ENCODE peak calls at places on chromosomes 16 and 17, in seven cellular contexts. One of them, this sample, is unnamed.
A peak's percentile ranks its signal among the peaks of the same experiment; 100 is the strongest.

GRCh38 chr16:46929378-46930332 is 43.8 kb downstream of the DNAJA2 start:
- DNase-seq in BJ: no peak
- DNase-seq in lung microvascular endothelial cell: peak; percentile 56
- DNase-seq in fibroblast of the aortic adventitia: peak; percentile 57
- DNase-seq in RWPE1: peak; percentile 68
- DNase-seq in activated T-helper 9 cell treated with anti-CD3 and anti-CD28 coated beads, Interleukin-2, amount 50 U/mL, for 16 hours: peak; percentile 49
- DNase-seq in substantia nigra: peak; percentile 81
- DNase-seq in this sample: peak; percentile 75

GRCh38 chr16:23578096-23578830 is 17.9 kb downstream of the NDUFAB1 start:
- DNase-seq in BJ: no peak
- DNase-seq in lung microvascular endothelial cell: peak; percentile 86
- DNase-seq in fibroblast of the aortic adventitia: peak; percentile 72
- DNase-seq in RWPE1: no peak
- DNase-seq in activated T-helper 9 cell treated with anti-CD3 and anti-CD28 coated beads, Interleukin-2, amount 50 U/mL, for 16 hours: no peak
- DNase-seq in substantia nigra: peak; percentile 6
- DNase-seq in this sample: no peak

GRCh38 chr17:74380086-74380958 is 13.0 kb downstream of the GPR142 start:
- DNase-seq in BJ: no peak
- DNase-seq in lung microvascular endothelial cell: no peak
- DNase-seq in fibroblast of the aortic adventitia: no peak
- DNase-seq in RWPE1: peak; percentile 75
- DNase-seq in activated T-helper 9 cell treated with anti-CD3 and anti-CD28 coated beads, Interleukin-2, amount 50 U/mL, for 16 hours: no peak
- DNase-seq in substantia nigra: no peak
- DNase-seq in this sample: peak; percentile 22

GRCh38 chr16:21663889-21664647 is at the start of gene OTOA:
- DNase-seq in BJ: no peak
- DNase-seq in lung microvascular endothelial cell: no peak
- DNase-seq in fibroblast of the aortic adventitia: no peak
- DNase-seq in RWPE1: no peak
- DNase-seq in activated T-helper 9 cell treated with anti-CD3 and anti-CD28 coated beads, Interleukin-2, amount 50 U/mL, for 16 hours: peak; percentile 9
- DNase-seq in substantia nigra: no peak
- DNase-seq in this sample: peak; percentile 23

GRCh38 chr16:67211674-67212073 is 12.7 kb downstream of the ELMO3 start:
- DNase-seq in BJ: no peak
- DNase-seq in lung microvascular endothelial cell: no peak
- DNase-seq in fibroblast of the aortic adventitia: no peak
- DNase-seq in RWPE1: no peak
- DNase-seq in activated T-helper 9 cell treated with anti-CD3 and anti-CD28 coated beads, Interleukin-2, amount 50 U/mL, for 16 hours: no peak
- DNase-seq in substantia nigra: no peak
- DNase-seq in this sample: no peak

GRCh38 chr17:59558039-59558438 is 7.4 kb upstream of the DHX40 start:
- DNase-seq in BJ: no peak
- DNase-seq in lung microvascular endothelial cell: no peak
- DNase-seq in fibroblast of the aortic adventitia: no peak
- DNase-seq in RWPE1: no peak
- DNase-seq in activated T-helper 9 cell treated with anti-CD3 and anti-CD28 coated beads, Interleukin-2, amount 50 U/mL, for 16 hours: no peak
- DNase-seq in substantia nigra: no peak
- DNase-seq in this sample: no peak

GRCh38 chr16:11472410-11472809 is 114.3 kb downstream of the LITAF start:
- DNase-seq in BJ: no peak
- DNase-seq in lung microvascular endothelial cell: no peak
- DNase-seq in fibroblast of the aortic adventitia: no peak
- DNase-seq in RWPE1: no peak
- DNase-seq in activated T-helper 9 cell treated with anti-CD3 and anti-CD28 coated beads, Interleukin-2, amount 50 U/mL, for 16 hours: no peak
- DNase-seq in substantia nigra: no peak
- DNase-seq in this sample: no peak

GRCh38 chr16:85391175-85391707 is 221.9 kb upstream of the GSE1 start:
- DNase-seq in BJ: no peak
- DNase-seq in lung microvascular endothelial cell: no peak
- DNase-seq in fibroblast of the aortic adventitia: no peak
- DNase-seq in RWPE1: no peak
- DNase-seq in activated T-helper 9 cell treated with anti-CD3 and anti-CD28 coated beads, Interleukin-2, amount 50 U/mL, for 16 hours: no peak
- DNase-seq in substantia nigra: no peak
- DNase-seq in this sample: no peak

GRCh38 chr17:39674179-39674578 is 5.9 kb downstream of the PNMT start:
- DNase-seq in BJ: no peak
- DNase-seq in lung microvascular endothelial cell: no peak
- DNase-seq in fibroblast of the aortic adventitia: no peak
- DNase-seq in RWPE1: no peak
- DNase-seq in activated T-helper 9 cell treated with anti-CD3 and anti-CD28 coated beads, Interleukin-2, amount 50 U/mL, for 16 hours: no peak
- DNase-seq in substantia nigra: no peak
- DNase-seq in this sample: no peak

GRCh38 chr17:37608369-37609169 is 649 bp downstream of the SYNRG start:
- DNase-seq in BJ: no peak
- DNase-seq in lung microvascular endothelial cell: peak; percentile 63
- DNase-seq in fibroblast of the aortic adventitia: peak; percentile 40
- DNase-seq in RWPE1: peak; percentile 15
- DNase-seq in activated T-helper 9 cell treated with anti-CD3 and anti-CD28 coated beads, Interleukin-2, amount 50 U/mL, for 16 hours: no peak
- DNase-seq in substantia nigra: peak; percentile 42
- DNase-seq in this sample: peak; percentile 67

GRCh38 chr17:76716146-76716833 is 5.5 kb upstream of the MXRA7 start:
- DNase-seq in BJ: peak; percentile 97
- DNase-seq in lung microvascular endothelial cell: peak; percentile 95
- DNase-seq in fibroblast of the aortic adventitia: peak; percentile 100
- DNase-seq in RWPE1: no peak
- DNase-seq in activated T-helper 9 cell treated with anti-CD3 and anti-CD28 coated beads, Interleukin-2, amount 50 U/mL, for 16 hours: peak; percentile 34
- DNase-seq in substantia nigra: no peak
- DNase-seq in this sample: peak; percentile 95

GRCh38 chr16:25707982-25708583 is 16.3 kb downstream of the HS3ST4 start:
- DNase-seq in BJ: no peak
- DNase-seq in lung microvascular endothelial cell: peak; percentile 17
- DNase-seq in fibroblast of the aortic adventitia: peak; percentile 0
- DNase-seq in RWPE1: no peak
- DNase-seq in activated T-helper 9 cell treated with anti-CD3 and anti-CD28 coated beads, Interleukin-2, amount 50 U/mL, for 16 hours: no peak
- DNase-seq in substantia nigra: no peak
- DNase-seq in this sample: peak; percentile 30

GRCh38 chr17:17988427-17988945 is 15.8 kb downstream of the DRC3 start:
- DNase-seq in BJ: no peak
- DNase-seq in lung microvascular endothelial cell: no peak
- DNase-seq in fibroblast of the aortic adventitia: no peak
- DNase-seq in RWPE1: no peak
- DNase-seq in activated T-helper 9 cell treated with anti-CD3 and anti-CD28 coated beads, Interleukin-2, amount 50 U/mL, for 16 hours: no peak
- DNase-seq in substantia nigra: no peak
- DNase-seq in this sample: no peak

GRCh38 chr17:33124871-33125551 is 133.4 kb downstream of the SPACA3 start:
- DNase-seq in BJ: no peak
- DNase-seq in lung microvascular endothelial cell: no peak
- DNase-seq in fibroblast of the aortic adventitia: no peak
- DNase-seq in RWPE1: no peak
- DNase-seq in activated T-helper 9 cell treated with anti-CD3 and anti-CD28 coated beads, Interleukin-2, amount 50 U/mL, for 16 hours: no peak
- DNase-seq in substantia nigra: no peak
- DNase-seq in this sample: no peak

GRCh38 chr17:27529230-27529796 is 73.1 kb downstream of the KSR1 start:
- DNase-seq in BJ: no peak
- DNase-seq in lung microvascular endothelial cell: peak; percentile 31
- DNase-seq in fibroblast of the aortic adventitia: peak; percentile 63
- DNase-seq in RWPE1: no peak
- DNase-seq in activated T-helper 9 cell treated with anti-CD3 and anti-CD28 coated beads, Interleukin-2, amount 50 U/mL, for 16 hours: no peak
- DNase-seq in substantia nigra: no peak
- DNase-seq in this sample: peak; percentile 50

GRCh38 chr16:88805887-88806393 is 2.4 kb downstream of the CDT1 start:
- DNase-seq in BJ: no peak
- DNase-seq in lung microvascular endothelial cell: no peak
- DNase-seq in fibroblast of the aortic adventitia: no peak
- DNase-seq in RWPE1: no peak
- DNase-seq in activated T-helper 9 cell treated with anti-CD3 and anti-CD28 coated beads, Interleukin-2, amount 50 U/mL, for 16 hours: no peak
- DNase-seq in substantia nigra: no peak
- DNase-seq in this sample: no peak

GRCh38 chr17:34363183-34363661 is at the start of gene CCL1:
- DNase-seq in BJ: no peak
- DNase-seq in lung microvascular endothelial cell: no peak
- DNase-seq in fibroblast of the aortic adventitia: no peak
- DNase-seq in RWPE1: no peak
- DNase-seq in activated T-helper 9 cell treated with anti-CD3 and anti-CD28 coated beads, Interleukin-2, amount 50 U/mL, for 16 hours: no peak
- DNase-seq in substantia nigra: no peak
- DNase-seq in this sample: no peak

GRCh38 chr16:56657555-56658430 is at the start of gene MT1F:
- DNase-seq in BJ: no peak
- DNase-seq in lung microvascular endothelial cell: peak; percentile 50
- DNase-seq in fibroblast of the aortic adventitia: no peak
- DNase-seq in RWPE1: peak; percentile 91
- DNase-seq in activated T-helper 9 cell treated with anti-CD3 and anti-CD28 coated beads, Interleukin-2, amount 50 U/mL, for 16 hours: peak; percentile 50
- DNase-seq in substantia nigra: peak; percentile 34
- DNase-seq in this sample: peak; percentile 50